ENCODE peak calls at places on chromosomes 4 and X, in nine cellular contexts. One of them, this sample, is unnamed.
A peak's percentile ranks its signal among the peaks of the same experiment; 100 is the strongest.

GRCh38 chrX:53631156-53631555 is 55.4 kb downstream of the HUWE1 start:
- DNase-seq in CD8-positive, alpha-beta memory T cell: no peak
- DNase-seq in CD4-positive, CD25-positive, alpha-beta regulatory T cell: no peak
- DNase-seq in NCI-H526 treated with DMSO at 0.1 percent for 48 hours: no peak
- DNase-seq in right cardiac atrium: no peak
- DNase-seq in smooth muscle cell of the brain vasculature: no peak
- DNase-seq in GM18507: no peak
- DNase-seq in endothelial cell: no peak
- DNase-seq in NCI-H1092: no peak
- DNase-seq in this sample: no peak

GRCh38 chrX:119477812-119478232 is 9.6 kb downstream of the SLC25A5 start:
- DNase-seq in CD8-positive, alpha-beta memory T cell: no peak
- DNase-seq in CD4-positive, CD25-positive, alpha-beta regulatory T cell: no peak
- DNase-seq in NCI-H526 treated with DMSO at 0.1 percent for 48 hours: no peak
- DNase-seq in right cardiac atrium: no peak
- DNase-seq in smooth muscle cell of the brain vasculature: peak; percentile 20
- DNase-seq in GM18507: no peak
- DNase-seq in endothelial cell: no peak
- DNase-seq in NCI-H1092: no peak
- DNase-seq in this sample: no peak

GRCh38 chr4:123476089-123476488 is 79.5 kb downstream of the SPRY1 start:
- DNase-seq in CD8-positive, alpha-beta memory T cell: no peak
- DNase-seq in CD4-positive, CD25-positive, alpha-beta regulatory T cell: no peak
- DNase-seq in NCI-H526 treated with DMSO at 0.1 percent for 48 hours: no peak
- DNase-seq in right cardiac atrium: no peak
- DNase-seq in smooth muscle cell of the brain vasculature: no peak
- DNase-seq in GM18507: no peak
- DNase-seq in endothelial cell: no peak
- DNase-seq in NCI-H1092: no peak
- DNase-seq in this sample: no peak

GRCh38 chrX:10414872-10415703 is 205.3 kb downstream of the MID1 start:
- DNase-seq in CD8-positive, alpha-beta memory T cell: no peak
- DNase-seq in CD4-positive, CD25-positive, alpha-beta regulatory T cell: no peak
- DNase-seq in NCI-H526 treated with DMSO at 0.1 percent for 48 hours: no peak
- DNase-seq in right cardiac atrium: no peak
- DNase-seq in smooth muscle cell of the brain vasculature: no peak
- DNase-seq in GM18507: no peak
- DNase-seq in endothelial cell: no peak
- DNase-seq in NCI-H1092: no peak
- DNase-seq in this sample: no peak

GRCh38 chr4:124044867-124045266 is 648.3 kb downstream of the SPRY1 start:
- DNase-seq in CD8-positive, alpha-beta memory T cell: no peak
- DNase-seq in CD4-positive, CD25-positive, alpha-beta regulatory T cell: no peak
- DNase-seq in NCI-H526 treated with DMSO at 0.1 percent for 48 hours: no peak
- DNase-seq in right cardiac atrium: no peak
- DNase-seq in smooth muscle cell of the brain vasculature: no peak
- DNase-seq in GM18507: no peak
- DNase-seq in endothelial cell: no peak
- DNase-seq in NCI-H1092: no peak
- DNase-seq in this sample: no peak

GRCh38 chr4:113445286-113445685 is 316.3 kb downstream of the CAMK2D start:
- DNase-seq in CD8-positive, alpha-beta memory T cell: no peak
- DNase-seq in CD4-positive, CD25-positive, alpha-beta regulatory T cell: no peak
- DNase-seq in NCI-H526 treated with DMSO at 0.1 percent for 48 hours: no peak
- DNase-seq in right cardiac atrium: peak; percentile 67
- DNase-seq in smooth muscle cell of the brain vasculature: no peak
- DNase-seq in GM18507: no peak
- DNase-seq in endothelial cell: no peak
- DNase-seq in NCI-H1092: no peak
- DNase-seq in this sample: peak; percentile 34

GRCh38 chr4:171813195-171813955 is at the start of gene GALNTL6:
- DNase-seq in CD8-positive, alpha-beta memory T cell: no peak
- DNase-seq in CD4-positive, CD25-positive, alpha-beta regulatory T cell: no peak
- DNase-seq in NCI-H526 treated with DMSO at 0.1 percent for 48 hours: no peak
- DNase-seq in right cardiac atrium: no peak
- DNase-seq in smooth muscle cell of the brain vasculature: no peak
- DNase-seq in GM18507: no peak
- DNase-seq in endothelial cell: peak; percentile 33
- DNase-seq in NCI-H1092: no peak
- DNase-seq in this sample: no peak

GRCh38 chrX:69156638-69157037 is 8.6 kb downstream of the PJA1 start:
- DNase-seq in CD8-positive, alpha-beta memory T cell: no peak
- DNase-seq in CD4-positive, CD25-positive, alpha-beta regulatory T cell: no peak
- DNase-seq in NCI-H526 treated with DMSO at 0.1 percent for 48 hours: no peak
- DNase-seq in right cardiac atrium: no peak
- DNase-seq in smooth muscle cell of the brain vasculature: no peak
- DNase-seq in GM18507: no peak
- DNase-seq in endothelial cell: no peak
- DNase-seq in NCI-H1092: no peak
- DNase-seq in this sample: no peak

GRCh38 chr4:44629280-44629866 is 22.1 kb downstream of the YIPF7 start:
- DNase-seq in CD8-positive, alpha-beta memory T cell: peak; percentile 23
- DNase-seq in CD4-positive, CD25-positive, alpha-beta regulatory T cell: peak; percentile 34
- DNase-seq in NCI-H526 treated with DMSO at 0.1 percent for 48 hours: peak; percentile 5
- DNase-seq in right cardiac atrium: peak; percentile 15
- DNase-seq in smooth muscle cell of the brain vasculature: no peak
- DNase-seq in GM18507: peak; percentile 20
- DNase-seq in endothelial cell: peak; percentile 61
- DNase-seq in NCI-H1092: peak; percentile 55
- DNase-seq in this sample: no peak

GRCh38 chr4:177315767-177316490 is 6.3 kb downstream of the NEIL3 start:
- DNase-seq in CD8-positive, alpha-beta memory T cell: no peak
- DNase-seq in CD4-positive, CD25-positive, alpha-beta regulatory T cell: peak; percentile 33
- DNase-seq in NCI-H526 treated with DMSO at 0.1 percent for 48 hours: no peak
- DNase-seq in right cardiac atrium: no peak
- DNase-seq in smooth muscle cell of the brain vasculature: no peak
- DNase-seq in GM18507: no peak
- DNase-seq in endothelial cell: no peak
- DNase-seq in NCI-H1092: no peak
- DNase-seq in this sample: no peak

GRCh38 chrX:13008189-13008533 is 33.3 kb downstream of the TMSB4X start:
- DNase-seq in CD8-positive, alpha-beta memory T cell: no peak
- DNase-seq in CD4-positive, CD25-positive, alpha-beta regulatory T cell: no peak
- DNase-seq in NCI-H526 treated with DMSO at 0.1 percent for 48 hours: no peak
- DNase-seq in right cardiac atrium: no peak
- DNase-seq in smooth muscle cell of the brain vasculature: no peak
- DNase-seq in GM18507: no peak
- DNase-seq in endothelial cell: no peak
- DNase-seq in NCI-H1092: no peak
- DNase-seq in this sample: no peak

GRCh38 chrX:87517571-87518141 is at the start of gene KLHL4:
- DNase-seq in CD8-positive, alpha-beta memory T cell: no peak
- DNase-seq in CD4-positive, CD25-positive, alpha-beta regulatory T cell: no peak
- DNase-seq in NCI-H526 treated with DMSO at 0.1 percent for 48 hours: no peak
- DNase-seq in right cardiac atrium: no peak
- DNase-seq in smooth muscle cell of the brain vasculature: peak; percentile 88
- DNase-seq in GM18507: no peak
- DNase-seq in endothelial cell: peak; percentile 51
- DNase-seq in NCI-H1092: no peak
- DNase-seq in this sample: peak; percentile 26

GRCh38 chrX:19956923-19957322 is 33.9 kb downstream of the BCLAF3 start:
- DNase-seq in CD8-positive, alpha-beta memory T cell: no peak
- DNase-seq in CD4-positive, CD25-positive, alpha-beta regulatory T cell: no peak
- DNase-seq in NCI-H526 treated with DMSO at 0.1 percent for 48 hours: no peak
- DNase-seq in right cardiac atrium: peak; percentile 25
- DNase-seq in smooth muscle cell of the brain vasculature: no peak
- DNase-seq in GM18507: no peak
- DNase-seq in endothelial cell: no peak
- DNase-seq in NCI-H1092: no peak
- DNase-seq in this sample: no peak

This sample was measured in ovary.